ENCODE peak calls at places on chromosomes 2 and 18, in five cellular contexts. Q is heart right ventricle, W is astrocyte of the cerebellum, U is cardiac muscle cell, D is tibial artery. M is an unnamed sample.

GRCh38 chr2:30736461-30737325 is 70.6 kb downstream of the CAPN13 start:
- DNase-seq in D (no peak), Q (no peak), W (no peak), U (no peak), M (no peak)

GRCh38 chr2:100043891-100044255 is 98.5 kb downstream of the AFF3 start:
- DNase-seq in W (no peak), U (no peak), D (no peak), Q (no peak), M (no peak)

GRCh38 chr2:231926180-231926741 is at the start of gene NPPC:
- DNase-seq in U (peak), W (no peak), Q (peak), D (peak), M (peak)

GRCh38 chr18:69774831-69775230 is 172.8 kb downstream of the CD226 start:
- DNase-seq in U (no peak), W (no peak), Q (no peak), D (no peak), M (no peak)

GRCh38 chr18:24080861-24081260 is 58.0 kb upstream of the CABYR start:
- DNase-seq in U (no peak), Q (no peak), D (no peak), W (no peak), M (no peak)

GRCh38 chr2:115364078-115364477 is 921.6 kb downstream of the DPP10 start:
- DNase-seq in W (peak), D (no peak), U (no peak), Q (no peak), M (no peak)

GRCh38 chr2:147331790-147332419 is 512.9 kb upstream of the ACVR2A start:
- DNase-seq in W (peak), D (no peak), U (peak), Q (no peak), M (no peak)

GRCh38 chr2:238506669-238507068 is 79.9 kb downstream of the ASB1 start:
- DNase-seq in D (no peak), U (no peak), W (no peak), Q (no peak), M (no peak)

GRCh38 chr2:144330951-144331651 is 188.8 kb downstream of the ZEB2 start:
- DNase-seq in W (no peak), D (no peak), U (no peak), Q (no peak), M (no peak)

GRCh38 chr2:100142393-100142792 is at the start of gene AFF3:
- DNase-seq in Q (peak), U (no peak), W (no peak), D (peak), M (no peak)

GRCh38 chr2:120765911-120766757 is 30.5 kb downstream of the GLI2 start:
- DNase-seq in U (peak), W (no peak), Q (peak), D (peak), M (peak)

GRCh38 chr18:47063070-47063469 is 27.6 kb upstream of the ELOA2 start:
- DNase-seq in W (no peak), D (no peak), Q (no peak), U (no peak), M (no peak)

GRCh38 chr2:5287558-5288334 is 404.4 kb upstream of the SOX11 start:
- DNase-seq in W (peak), U (no peak), D (no peak), Q (no peak), M (no peak)

GRCh38 chr18:46712406-46712805 is 44.4 kb downstream of the ST8SIA5 start:
- DNase-seq in D (no peak), W (peak), Q (peak), U (no peak), M (no peak)

GRCh38 chr2:152790883-152791282 is 72.5 kb downstream of the ARL6IP6 start:
- DNase-seq in D (no peak), W (no peak), Q (peak), U (no peak), M (no peak)

GRCh38 chr2:180416553-180417113 is 409.5 kb upstream of the CWC22 start:
- DNase-seq in Q (no peak), W (no peak), D (no peak), U (no peak), M (no peak)

GRCh38 chr2:20439193-20439475 is 7.7 kb upstream of the RHOB start:
- DNase-seq in U (no peak), W (no peak), D (no peak), Q (no peak), M (no peak)

GRCh38 chr2:29921560-29921915 is at the start of gene ALK:
- DNase-seq in W (peak), U (peak), D (peak), Q (peak), M (peak)

GRCh38 chr18:33906046-33906445 is 318.7 kb downstream of the NOL4 start:
- DNase-seq in Q (no peak), D (no peak), W (peak), U (no peak), M (no peak)

GRCh38 chr18:77984178-77984577 is 734.5 kb downstream of the GALR1 start:
- DNase-seq in D (no peak), U (no peak), W (no peak), Q (no peak), M (no peak)
- H3K4me3 ChIP-seq in D (no peak), U (no peak), W (no peak), Q (no peak), M (no peak)

DNA sequence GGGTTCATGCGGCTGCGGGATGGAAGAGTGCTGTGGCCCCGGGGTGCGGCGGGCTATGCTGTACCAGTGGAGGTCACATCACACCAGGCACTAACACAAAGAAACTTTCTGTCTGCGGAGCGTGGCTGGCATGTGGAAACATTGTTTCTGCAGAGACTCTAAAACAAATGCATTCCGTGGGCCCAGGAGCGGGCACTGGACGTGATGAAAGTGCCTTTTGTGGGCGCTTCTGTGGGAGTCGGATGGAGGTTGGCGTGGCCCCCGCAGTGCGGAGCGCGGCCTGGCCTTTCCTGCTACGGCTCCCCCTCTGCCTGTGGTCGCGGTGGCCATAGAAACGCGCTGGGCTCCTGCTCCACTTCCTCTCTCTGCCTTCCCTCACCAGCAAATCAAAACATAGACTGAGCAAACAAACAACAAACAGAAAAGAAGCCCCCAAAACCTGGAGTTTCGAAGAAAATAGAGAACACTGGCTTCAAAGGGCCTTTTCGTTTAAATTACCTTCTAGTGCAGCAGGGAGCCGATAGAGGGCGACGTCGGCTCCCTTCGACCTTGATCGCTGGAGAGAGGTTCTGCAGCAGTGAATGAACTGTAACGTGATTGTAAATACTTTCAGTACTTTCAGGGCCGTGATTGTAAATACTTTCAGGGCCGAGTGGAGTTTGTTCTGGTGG is 51.4 kb downstream of the KIF5C start:
- DNase-seq in W (no peak), Q (no peak), U (peak), D (no peak), M (no peak)
- H3K4me3 ChIP-seq in W (no peak), Q (no peak), U (no peak), D (no peak), M (no peak)

DNA sequence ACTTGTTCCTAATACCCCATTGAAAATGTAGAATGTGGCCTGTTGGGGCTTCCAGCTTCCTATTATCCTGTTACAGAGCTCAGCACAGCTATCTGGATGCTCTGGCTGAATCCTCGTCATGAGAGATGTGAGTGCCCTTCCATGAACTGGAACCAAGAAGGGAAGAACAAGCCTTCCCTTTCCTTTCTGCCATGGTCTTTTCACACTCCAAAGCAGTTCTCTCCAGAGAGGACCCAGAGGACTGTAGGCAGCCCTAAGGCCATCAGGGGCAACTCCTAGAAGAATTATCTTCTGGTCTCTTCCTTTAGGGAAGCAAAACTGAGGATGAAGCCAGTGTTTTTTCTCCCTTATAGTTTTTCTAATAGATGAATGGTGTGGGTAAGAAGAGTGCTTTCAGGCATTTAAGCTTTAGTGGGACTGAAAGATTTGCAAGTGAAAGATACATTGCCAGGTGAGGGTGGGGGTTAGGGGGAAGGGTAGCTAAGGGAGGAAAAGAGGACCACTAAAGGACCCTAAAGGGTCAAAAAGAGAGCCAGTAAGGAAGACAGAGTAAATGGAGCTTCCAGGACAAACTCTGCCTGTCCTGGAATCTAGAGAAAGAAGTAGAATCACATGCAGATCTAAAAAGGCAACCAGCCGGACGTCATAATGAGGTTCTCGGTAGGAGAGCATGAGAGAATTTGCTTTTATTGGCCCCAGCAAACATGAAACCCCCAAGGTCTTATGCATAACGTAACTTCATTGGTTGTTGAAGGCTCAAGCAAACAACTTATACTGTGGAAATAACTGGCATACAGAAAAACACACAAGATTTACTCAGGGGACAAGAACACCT is 12.4 kb upstream of the XPO1 start:
- DNase-seq in W (no peak), U (no peak), D (no peak), Q (no peak), M (no peak)
- H3K4me3 ChIP-seq in W (no peak), U (no peak), D (no peak), Q (no peak), M (no peak)

DNA sequence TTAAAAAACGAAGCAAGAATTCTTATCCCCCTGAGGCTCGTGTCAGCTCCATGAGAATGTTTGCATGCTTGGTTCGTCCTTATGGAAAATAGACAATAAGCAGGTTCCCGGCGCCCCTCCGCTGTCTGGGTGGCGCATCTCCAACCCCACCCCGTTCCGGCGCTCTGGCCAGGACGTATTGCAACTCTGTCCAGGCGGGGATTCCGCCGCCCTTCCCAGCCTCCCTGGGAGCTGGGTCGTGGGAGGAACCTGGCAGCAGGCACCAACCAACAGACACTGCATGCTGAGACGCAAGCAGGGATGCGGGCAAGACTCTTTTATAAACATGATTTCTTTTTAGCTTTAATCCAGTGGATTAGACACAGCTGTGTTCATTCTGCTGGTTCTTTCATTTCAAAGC is 240.1 kb downstream of the SH3BP4 start:
- DNase-seq in W (no peak), U (no peak), D (no peak), Q (no peak), M (no peak)
- H3K4me3 ChIP-seq in W (no peak), U (no peak), D (no peak), Q (no peak), M (no peak)

GRCh38 chr18:3873698-3874495 is 423.9 kb downstream of the TGIF1 start:
- DNase-seq in Q (no peak), W (no peak), D (no peak), U (no peak), M (no peak)

GRCh38 chr18:3875961-3876360 is 426.0 kb downstream of the TGIF1 start:
- DNase-seq in W (no peak), U (no peak), D (no peak), Q (no peak), M (no peak)

GRCh38 chr18:3875376-3875775 is 425.4 kb downstream of the TGIF1 start:
- DNase-seq in U (no peak), Q (no peak), D (no peak), W (no peak), M (no peak)

GRCh38 chr18:3873211-3873610 is 423.2 kb downstream of the TGIF1 start:
- DNase-seq in D (no peak), W (no peak), U (no peak), Q (no peak), M (no peak)

GRCh38 chr18:3874593-3874992 is 424.6 kb downstream of the TGIF1 start:
- DNase-seq in Q (no peak), U (no peak), D (no peak), W (no peak), M (no peak)
- H3K4me3 ChIP-seq in Q (no peak), U (no peak), D (peak), W (no peak), M (peak)

M was measured in ascending aorta.